ENCODE peak calls at places on chromosomes 16 and 17, in five cellular contexts. K is SK-N-SH, T is HepG2, C is GM12891, V is GM12878. D is an unnamed sample.

GRCh38 chr16:76278086-76278485 is 885 bp downstream of the CNTNAP4 start:
- DNase-seq in K (no peak), T (no peak), C (no peak), V (no peak), D (no peak)

GRCh38 chr17:16135461-16135860 is 79.9 kb downstream of the NCOR1 start:
- DNase-seq in K (no peak), T (no peak), C (no peak), V (no peak), D (no peak)

GRCh38 chr17:10743316-10744009 is 13.6 kb upstream of the TMEM220 start:
- DNase-seq in K (no peak), T (no peak), C (no peak), V (no peak), D (no peak)

GRCh38 chr17:71434716-71435115 is 686.1 kb upstream of the SOX9 start:
- DNase-seq in K (no peak), T (no peak), C (no peak), V (no peak), D (no peak)

GRCh38 chr16:85401370-85401916 is 211.7 kb upstream of the GSE1 start:
- DNase-seq in K (no peak), T (no peak), C (no peak), V (no peak), D (no peak)

GRCh38 chr17:40022961-40023541 is 7.8 kb downstream of the CSF3 start:
- DNase-seq in K (no peak), T (no peak), C (no peak), V (no peak), D (no peak)

GRCh38 chr16:70302745-70303144 is 3.8 kb downstream of the DDX19B start:
- DNase-seq in K (no peak), T (no peak), C (no peak), V (no peak), D (no peak)

GRCh38 chr17:28472871-28473497 is 460 bp upstream of the SLC13A2 start:
- DNase-seq in K (no peak), T (no peak), C (no peak), V (no peak), D (no peak)

GRCh38 chr16:57863434-57864160 is 61.3 kb upstream of the KIFC3 start:
- DNase-seq in K (peak; percentile 56), T (peak; percentile 68), C (no peak), V (no peak), D (peak; percentile 49)

GRCh38 chr17:41678411-41678906 is 10.2 kb upstream of the EIF1 start:
- DNase-seq in K (no peak), T (no peak), C (no peak), V (peak; percentile 45), D (no peak)

GRCh38 chr17:73126716-73127473 is 34.4 kb upstream of the SLC39A11 start:
- DNase-seq in K (peak; percentile 39), T (no peak), C (no peak), V (no peak), D (no peak)

GRCh38 chr16:4380131-4381063 is 8.7 kb downstream of the VASN start:
- DNase-seq in K (no peak), T (no peak), C (no peak), V (no peak), D (no peak)

GRCh38 chr17:63722403-63722802 is 19.2 kb downstream of the STRADA start:
- DNase-seq in K (peak; percentile 25), T (no peak), C (no peak), V (no peak), D (no peak)

GRCh38 chr17:79043191-79043930 is 19.4 kb downstream of the C1QTNF1 start:
- DNase-seq in K (no peak), T (no peak), C (no peak), V (no peak), D (no peak)

GRCh38 chr17:7029659-7030058 is 6.2 kb upstream of the SLC16A13 start:
- DNase-seq in K (no peak), T (no peak), C (no peak), V (no peak), D (no peak)

GRCh38 chr16:20899503-20900298 is 457 bp downstream of the DCUN1D3 start:
- DNase-seq in K (peak; percentile 57), T (peak; percentile 92), C (peak; percentile 23), V (no peak), D (peak; percentile 51)

GRCh38 chr16:66873685-66874055 is 6.6 kb upstream of the PDP2 start:
- DNase-seq in K (no peak), T (no peak), C (no peak), V (no peak), D (no peak)

GRCh38 chr17:73301359-73301758 is 10.4 kb downstream of the CDC42EP4 start:
- DNase-seq in K (no peak), T (no peak), C (no peak), V (no peak), D (no peak)

GRCh38 chr16:67641779-67642708 is 2.9 kb upstream of the CARMIL2 start:
- DNase-seq in K (no peak), T (no peak), C (no peak), V (no peak), D (no peak)

GRCh38 chr16:11128211-11129123 is 127.5 kb downstream of the SOCS1 start:
- DNase-seq in K (peak; percentile 36), T (no peak), C (no peak), V (no peak), D (no peak)

GRCh38 chr16:81815429-81815766 is 36.3 kb downstream of the PLCG2 start:
- DNase-seq in K (no peak), T (no peak), C (no peak), V (peak; percentile 82), D (no peak)

GRCh38 chr17:15457723-15458094 is 9.7 kb downstream of the CDRT4 start:
- DNase-seq in K (no peak), T (no peak), C (no peak), V (no peak), D (no peak)

GRCh38 chr16:83561876-83562275 is 245.9 kb upstream of the HSBP1 start:
- DNase-seq in K (no peak), T (peak; percentile 13), C (no peak), V (no peak), D (no peak)

GRCh38 chr17:11241611-11242226 is 706 bp downstream of the SHISA6 start:
- DNase-seq in K (peak; percentile 22), T (no peak), C (no peak), V (no peak), D (no peak)

GRCh38 chr17:79242873-79243602 is 168.4 kb downstream of the ENGASE start:
- DNase-seq in K (no peak), T (no peak), C (no peak), V (peak; percentile 17), D (no peak)

GRCh38 chr17:39357978-39358377 is 43.4 kb downstream of the FBXL20 start:
- DNase-seq in K (no peak), T (peak; percentile 17), C (no peak), V (no peak), D (no peak)

GRCh38 chr17:74043976-74044375 is 159.5 kb upstream of the RPL38 start:
- DNase-seq in K (no peak), T (no peak), C (no peak), V (no peak), D (no peak)

GRCh38 chr17:18246880-18247612 is 11.5 kb downstream of the FLII start:
- DNase-seq in K (peak; percentile 87), T (no peak), C (peak; percentile 87), V (no peak), D (peak; percentile 83)
- TF ChIP-seq TAF1 in K (no peak), T (no peak), C (no peak), V (no peak), D (peak; percentile 51)

DNA sequence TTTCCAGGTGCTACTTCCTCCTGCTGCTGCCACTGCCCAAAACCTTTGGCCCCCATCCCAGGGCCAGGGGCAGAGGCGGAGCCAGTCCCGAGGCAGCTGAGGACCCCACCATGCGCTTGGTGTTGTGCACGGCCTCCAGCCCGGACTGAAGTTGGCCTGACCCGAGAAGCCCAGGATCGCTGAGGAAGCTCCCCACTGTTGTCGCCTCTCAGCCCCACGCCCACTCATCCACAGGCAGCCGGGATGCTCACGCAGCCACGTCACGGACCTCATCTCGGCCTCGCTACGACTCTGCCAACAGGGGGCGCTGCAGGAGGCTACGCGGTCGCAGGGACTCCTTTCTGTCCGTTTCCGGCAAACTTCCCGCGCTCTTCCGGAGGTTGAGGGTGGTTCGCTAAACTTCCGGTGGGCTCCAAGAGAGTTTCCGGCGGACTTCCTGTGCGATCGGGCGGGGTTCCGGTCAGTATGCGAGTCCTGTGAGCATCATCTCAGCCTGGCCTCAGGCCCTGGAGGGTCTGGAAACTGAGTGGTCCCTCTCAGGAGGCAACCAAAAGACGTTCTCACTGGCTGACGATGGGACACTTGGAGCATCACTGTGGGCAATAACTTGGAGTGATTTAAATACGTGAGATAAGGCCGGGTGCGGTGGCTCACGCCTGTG is 12.4 kb downstream of the ZG16B start:
- DNase-seq in K (peak; percentile 55), T (no peak), C (peak; percentile 75), V (no peak), D (peak; percentile 91)
- TF ChIP-seq TAF1 in K (no peak), T (no peak), C (no peak), V (no peak), D (peak; percentile 29)

DNA sequence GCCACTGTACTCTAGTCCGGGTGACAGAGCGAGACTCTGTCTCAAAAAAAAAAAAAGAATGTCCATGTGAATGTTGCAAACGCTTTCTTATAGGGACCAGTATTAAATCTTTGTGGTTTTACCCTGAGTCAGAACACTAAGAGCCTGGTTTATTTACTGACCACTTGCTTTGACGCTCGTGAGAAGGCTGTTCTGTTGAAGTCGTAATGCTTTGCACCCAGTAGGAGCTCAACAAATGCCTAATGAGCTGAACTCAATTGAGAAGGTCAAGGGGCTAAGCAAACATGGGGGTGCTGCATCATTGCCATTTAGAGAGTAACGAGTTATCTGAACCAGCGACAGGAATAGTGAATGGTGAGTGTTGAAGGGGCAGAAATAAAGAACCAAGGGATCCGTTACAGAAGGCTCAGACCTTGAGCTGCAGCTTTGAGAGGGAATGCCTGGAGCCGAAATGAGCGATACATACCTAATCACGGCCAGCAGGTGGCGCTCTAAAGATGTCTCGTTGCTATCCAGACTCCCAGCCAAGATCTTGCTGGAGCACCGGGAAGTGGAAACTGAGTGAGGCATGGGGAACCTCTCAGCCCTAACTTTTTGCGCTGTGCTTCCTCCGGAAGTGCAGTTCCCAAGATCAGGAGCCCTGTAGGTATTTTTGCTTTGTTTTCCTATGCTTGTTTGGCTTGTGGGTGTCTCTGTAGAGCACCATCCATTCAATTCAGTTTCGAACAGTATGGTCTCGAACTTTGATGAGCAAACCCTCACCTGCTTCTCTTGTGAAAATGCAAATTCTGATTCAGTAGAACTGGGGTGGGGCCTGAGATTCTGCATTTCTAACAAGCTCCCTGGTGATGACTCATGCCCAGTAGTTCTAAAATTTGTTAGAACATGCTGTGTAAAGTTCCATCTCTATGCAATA is 12.6 kb upstream of the RNF222 start:
- DNase-seq in K (peak; percentile 80), T (peak; percentile 80), C (no peak), V (peak; percentile 17), D (peak; percentile 95)
- TF ChIP-seq TAF1 in K (no peak), T (no peak), C (no peak), V (no peak), D (no peak)

DNA sequence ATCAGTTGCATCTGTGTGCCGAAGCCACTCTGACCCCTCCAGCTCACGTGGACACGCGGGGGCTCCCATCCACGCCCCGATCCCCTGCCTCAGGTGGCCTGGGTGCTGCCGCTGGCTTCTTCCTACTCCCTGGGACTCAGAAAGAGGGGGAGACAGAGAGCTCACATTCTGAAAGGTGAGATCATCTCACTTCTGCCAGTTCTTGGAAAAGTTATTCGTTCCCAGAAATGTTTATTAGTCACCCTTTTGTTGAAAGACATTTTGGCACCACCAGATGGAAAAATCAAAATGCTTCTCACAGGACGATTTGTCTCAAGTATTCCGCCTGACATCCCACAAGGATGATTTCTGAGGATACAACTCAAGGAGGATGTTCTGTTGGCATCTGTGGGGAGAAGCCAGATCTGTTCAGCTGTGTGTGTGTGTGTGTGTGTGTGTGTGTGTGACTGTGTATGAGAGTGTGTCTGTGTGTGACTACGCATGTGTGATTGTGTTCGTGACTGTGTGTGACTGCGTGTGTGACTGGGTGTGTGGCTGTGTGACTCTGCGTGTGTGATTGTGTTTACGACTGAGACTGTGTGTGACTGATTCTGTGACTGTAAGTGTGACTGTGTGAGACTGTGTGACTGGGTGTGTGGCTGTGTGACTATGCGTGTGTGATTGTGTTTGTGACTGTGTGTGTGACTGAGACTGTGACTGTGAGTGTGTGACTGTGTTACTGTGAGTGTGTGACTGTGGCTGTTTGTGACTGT is 207.3 kb downstream of the NTN1 start:
- DNase-seq in K (no peak), T (no peak), C (no peak), V (no peak), D (no peak)
- TF ChIP-seq TAF1 in K (no peak), T (no peak), C (no peak), V (no peak), D (no peak)